ENCODE peak calls at places on chromosomes 1 and 21, in nine cellular contexts. One of them, this sample, is unnamed.
A peak's percentile ranks its signal among the peaks of the same experiment; 100 is the strongest.

GRCh38 chr1:7379445-7379971 is 391.6 kb upstream of the VAMP3 start:
- DNase-seq in effector CD4-positive, alpha-beta T cell: no peak
- DNase-seq in heart right ventricle: no peak
- DNase-seq in stimulated activated CD4-positive, alpha-beta T cell treated with anti-CD3 and anti-CD28 coated beads, Interleukin-12 subunit alpha, Interleukin-12 subunit beta, amount 100 ng/mL, for 4 hours: no peak
- DNase-seq in Peyer's patch: no peak
- DNase-seq in RWPE1: peak; percentile 55
- DNase-seq in aorta: peak; percentile 31
- DNase-seq in HS-27A: no peak
- DNase-seq in activated CD4-positive, alpha-beta T cell treated with anti-CD3 and anti-CD28 coated beads, Interleukin-2, amount 50 U/mL, for 48 hours: no peak
- DNase-seq in this sample: no peak

GRCh38 chr1:186443638-186444037 is 17.3 kb downstream of the PDC start:
- DNase-seq in effector CD4-positive, alpha-beta T cell: no peak
- DNase-seq in heart right ventricle: no peak
- DNase-seq in stimulated activated CD4-positive, alpha-beta T cell treated with anti-CD3 and anti-CD28 coated beads, Interleukin-12 subunit alpha, Interleukin-12 subunit beta, amount 100 ng/mL, for 4 hours: no peak
- DNase-seq in Peyer's patch: no peak
- DNase-seq in RWPE1: no peak
- DNase-seq in aorta: no peak
- DNase-seq in HS-27A: no peak
- DNase-seq in activated CD4-positive, alpha-beta T cell treated with anti-CD3 and anti-CD28 coated beads, Interleukin-2, amount 50 U/mL, for 48 hours: no peak
- DNase-seq in this sample: no peak

GRCh38 chr21:36156815-36157670 is at the start of gene DOP1B:
- DNase-seq in effector CD4-positive, alpha-beta T cell: peak; percentile 24
- DNase-seq in heart right ventricle: no peak
- DNase-seq in stimulated activated CD4-positive, alpha-beta T cell treated with anti-CD3 and anti-CD28 coated beads, Interleukin-12 subunit alpha, Interleukin-12 subunit beta, amount 100 ng/mL, for 4 hours: peak; percentile 39
- DNase-seq in Peyer's patch: peak; percentile 49
- DNase-seq in RWPE1: no peak
- DNase-seq in aorta: no peak
- DNase-seq in HS-27A: no peak
- DNase-seq in activated CD4-positive, alpha-beta T cell treated with anti-CD3 and anti-CD28 coated beads, Interleukin-2, amount 50 U/mL, for 48 hours: peak; percentile 50
- DNase-seq in this sample: no peak

GRCh38 chr21:30695956-30696355 is 22.6 kb downstream of the KRTAP21-3 start:
- DNase-seq in effector CD4-positive, alpha-beta T cell: no peak
- DNase-seq in heart right ventricle: no peak
- DNase-seq in stimulated activated CD4-positive, alpha-beta T cell treated with anti-CD3 and anti-CD28 coated beads, Interleukin-12 subunit alpha, Interleukin-12 subunit beta, amount 100 ng/mL, for 4 hours: no peak
- DNase-seq in Peyer's patch: no peak
- DNase-seq in RWPE1: no peak
- DNase-seq in aorta: no peak
- DNase-seq in HS-27A: no peak
- DNase-seq in activated CD4-positive, alpha-beta T cell treated with anti-CD3 and anti-CD28 coated beads, Interleukin-2, amount 50 U/mL, for 48 hours: no peak
- DNase-seq in this sample: no peak

GRCh38 chr1:185483647-185484450 is 166.8 kb upstream of the IVNS1ABP start:
- DNase-seq in effector CD4-positive, alpha-beta T cell: no peak
- DNase-seq in heart right ventricle: no peak
- DNase-seq in stimulated activated CD4-positive, alpha-beta T cell treated with anti-CD3 and anti-CD28 coated beads, Interleukin-12 subunit alpha, Interleukin-12 subunit beta, amount 100 ng/mL, for 4 hours: no peak
- DNase-seq in Peyer's patch: no peak
- DNase-seq in RWPE1: peak; percentile 8
- DNase-seq in aorta: no peak
- DNase-seq in HS-27A: peak; percentile 22
- DNase-seq in activated CD4-positive, alpha-beta T cell treated with anti-CD3 and anti-CD28 coated beads, Interleukin-2, amount 50 U/mL, for 48 hours: no peak
- DNase-seq in this sample: no peak

GRCh38 chr1:213573648-213574009 is 414.1 kb upstream of the PROX1 start:
- DNase-seq in effector CD4-positive, alpha-beta T cell: no peak
- DNase-seq in heart right ventricle: no peak
- DNase-seq in stimulated activated CD4-positive, alpha-beta T cell treated with anti-CD3 and anti-CD28 coated beads, Interleukin-12 subunit alpha, Interleukin-12 subunit beta, amount 100 ng/mL, for 4 hours: no peak
- DNase-seq in Peyer's patch: no peak
- DNase-seq in RWPE1: no peak
- DNase-seq in aorta: no peak
- DNase-seq in HS-27A: no peak
- DNase-seq in activated CD4-positive, alpha-beta T cell treated with anti-CD3 and anti-CD28 coated beads, Interleukin-2, amount 50 U/mL, for 48 hours: no peak
- DNase-seq in this sample: no peak

GRCh38 chr1:174068000-174068399 is 45.8 kb upstream of the RC3H1 start:
- DNase-seq in effector CD4-positive, alpha-beta T cell: no peak
- DNase-seq in heart right ventricle: no peak
- DNase-seq in stimulated activated CD4-positive, alpha-beta T cell treated with anti-CD3 and anti-CD28 coated beads, Interleukin-12 subunit alpha, Interleukin-12 subunit beta, amount 100 ng/mL, for 4 hours: no peak
- DNase-seq in Peyer's patch: no peak
- DNase-seq in RWPE1: no peak
- DNase-seq in aorta: no peak
- DNase-seq in HS-27A: no peak
- DNase-seq in activated CD4-positive, alpha-beta T cell treated with anti-CD3 and anti-CD28 coated beads, Interleukin-2, amount 50 U/mL, for 48 hours: no peak
- DNase-seq in this sample: no peak

GRCh38 chr1:210850556-210850955 is 283.4 kb downstream of the KCNH1 start:
- DNase-seq in effector CD4-positive, alpha-beta T cell: no peak
- DNase-seq in heart right ventricle: no peak
- DNase-seq in stimulated activated CD4-positive, alpha-beta T cell treated with anti-CD3 and anti-CD28 coated beads, Interleukin-12 subunit alpha, Interleukin-12 subunit beta, amount 100 ng/mL, for 4 hours: no peak
- DNase-seq in Peyer's patch: no peak
- DNase-seq in RWPE1: no peak
- DNase-seq in aorta: no peak
- DNase-seq in HS-27A: no peak
- DNase-seq in activated CD4-positive, alpha-beta T cell treated with anti-CD3 and anti-CD28 coated beads, Interleukin-2, amount 50 U/mL, for 48 hours: no peak
- DNase-seq in this sample: no peak

GRCh38 chr1:92975551-92976232 is 14.4 kb upstream of the DIPK1A start:
- DNase-seq in effector CD4-positive, alpha-beta T cell: no peak
- DNase-seq in heart right ventricle: no peak
- DNase-seq in stimulated activated CD4-positive, alpha-beta T cell treated with anti-CD3 and anti-CD28 coated beads, Interleukin-12 subunit alpha, Interleukin-12 subunit beta, amount 100 ng/mL, for 4 hours: no peak
- DNase-seq in Peyer's patch: peak; percentile 90
- DNase-seq in RWPE1: no peak
- DNase-seq in aorta: peak; percentile 61
- DNase-seq in HS-27A: no peak
- DNase-seq in activated CD4-positive, alpha-beta T cell treated with anti-CD3 and anti-CD28 coated beads, Interleukin-2, amount 50 U/mL, for 48 hours: no peak
- DNase-seq in this sample: no peak

GRCh38 chr1:115596080-115596795 is 45.5 kb upstream of the VANGL1 start:
- DNase-seq in effector CD4-positive, alpha-beta T cell: no peak
- DNase-seq in heart right ventricle: no peak
- DNase-seq in stimulated activated CD4-positive, alpha-beta T cell treated with anti-CD3 and anti-CD28 coated beads, Interleukin-12 subunit alpha, Interleukin-12 subunit beta, amount 100 ng/mL, for 4 hours: no peak
- DNase-seq in Peyer's patch: no peak
- DNase-seq in RWPE1: no peak
- DNase-seq in aorta: no peak
- DNase-seq in HS-27A: peak; percentile 35
- DNase-seq in activated CD4-positive, alpha-beta T cell treated with anti-CD3 and anti-CD28 coated beads, Interleukin-2, amount 50 U/mL, for 48 hours: no peak
- DNase-seq in this sample: no peak

GRCh38 chr21:25557170-25557569 is 50.1 kb downstream of the MRPL39 start:
- DNase-seq in effector CD4-positive, alpha-beta T cell: no peak
- DNase-seq in heart right ventricle: no peak
- DNase-seq in stimulated activated CD4-positive, alpha-beta T cell treated with anti-CD3 and anti-CD28 coated beads, Interleukin-12 subunit alpha, Interleukin-12 subunit beta, amount 100 ng/mL, for 4 hours: no peak
- DNase-seq in Peyer's patch: no peak
- DNase-seq in RWPE1: no peak
- DNase-seq in aorta: no peak
- DNase-seq in HS-27A: no peak
- DNase-seq in activated CD4-positive, alpha-beta T cell treated with anti-CD3 and anti-CD28 coated beads, Interleukin-2, amount 50 U/mL, for 48 hours: no peak
- DNase-seq in this sample: no peak

GRCh38 chr21:36860736-36861594 is 105.5 kb downstream of the HLCS start:
- DNase-seq in effector CD4-positive, alpha-beta T cell: no peak
- DNase-seq in heart right ventricle: no peak
- DNase-seq in stimulated activated CD4-positive, alpha-beta T cell treated with anti-CD3 and anti-CD28 coated beads, Interleukin-12 subunit alpha, Interleukin-12 subunit beta, amount 100 ng/mL, for 4 hours: no peak
- DNase-seq in Peyer's patch: no peak
- DNase-seq in RWPE1: peak; percentile 80
- DNase-seq in aorta: no peak
- DNase-seq in HS-27A: peak; percentile 91
- DNase-seq in activated CD4-positive, alpha-beta T cell treated with anti-CD3 and anti-CD28 coated beads, Interleukin-2, amount 50 U/mL, for 48 hours: no peak
- DNase-seq in this sample: no peak

GRCh38 chr1:93441589-93441988 is 6.3 kb upstream of the FNBP1L start:
- DNase-seq in effector CD4-positive, alpha-beta T cell: no peak
- DNase-seq in heart right ventricle: no peak
- DNase-seq in stimulated activated CD4-positive, alpha-beta T cell treated with anti-CD3 and anti-CD28 coated beads, Interleukin-12 subunit alpha, Interleukin-12 subunit beta, amount 100 ng/mL, for 4 hours: no peak
- DNase-seq in Peyer's patch: no peak
- DNase-seq in RWPE1: no peak
- DNase-seq in aorta: no peak
- DNase-seq in HS-27A: no peak
- DNase-seq in activated CD4-positive, alpha-beta T cell treated with anti-CD3 and anti-CD28 coated beads, Interleukin-2, amount 50 U/mL, for 48 hours: no peak
- DNase-seq in this sample: no peak

GRCh38 chr1:96688737-96689136 is 32.8 kb upstream of the PTBP2 start:
- DNase-seq in effector CD4-positive, alpha-beta T cell: no peak
- DNase-seq in heart right ventricle: no peak
- DNase-seq in stimulated activated CD4-positive, alpha-beta T cell treated with anti-CD3 and anti-CD28 coated beads, Interleukin-12 subunit alpha, Interleukin-12 subunit beta, amount 100 ng/mL, for 4 hours: no peak
- DNase-seq in Peyer's patch: no peak
- DNase-seq in RWPE1: no peak
- DNase-seq in aorta: no peak
- DNase-seq in HS-27A: no peak
- DNase-seq in activated CD4-positive, alpha-beta T cell treated with anti-CD3 and anti-CD28 coated beads, Interleukin-2, amount 50 U/mL, for 48 hours: no peak
- DNase-seq in this sample: no peak

GRCh38 chr21:35102488-35103407 is 53.6 kb upstream of the RUNX1 start:
- DNase-seq in effector CD4-positive, alpha-beta T cell: peak; percentile 8
- DNase-seq in heart right ventricle: peak; percentile 25
- DNase-seq in stimulated activated CD4-positive, alpha-beta T cell treated with anti-CD3 and anti-CD28 coated beads, Interleukin-12 subunit alpha, Interleukin-12 subunit beta, amount 100 ng/mL, for 4 hours: peak; percentile 21
- DNase-seq in Peyer's patch: peak; percentile 71
- DNase-seq in RWPE1: no peak
- DNase-seq in aorta: peak; percentile 81
- DNase-seq in HS-27A: no peak
- DNase-seq in activated CD4-positive, alpha-beta T cell treated with anti-CD3 and anti-CD28 coated beads, Interleukin-2, amount 50 U/mL, for 48 hours: peak; percentile 40
- DNase-seq in this sample: no peak